ENCODE peak calls at places on chromosomes 16 and 17, in nine cellular contexts. J, N, A, B, D, P, Z, O and U are unnamed samples.

GRCh38 chr16:2156025-2156848 is 655 bp downstream of the TRAF7 start:
- DNase-seq in O (no peak), D (no peak), J (no peak), P (no peak), B (no peak), Z (peak; percentile 61), A (no peak), N (peak; percentile 59), U (no peak)

GRCh38 chr17:55576237-55576998 is 65.2 kb upstream of the SMIM36 start:
- DNase-seq in J (no peak), P (no peak), Z (peak; percentile 81), D (no peak), B (peak; percentile 34), O (peak; percentile 67), A (no peak), N (peak; percentile 16), U (no peak)

GRCh38 chr17:19317359-19318095 is 45.0 kb downstream of the B9D1 start:
- DNase-seq in A (peak; percentile 36), O (peak; percentile 85), P (peak; percentile 80), Z (no peak), D (peak; percentile 58), B (peak; percentile 88), N (peak; percentile 98), J (no peak), U (no peak)

GRCh38 chr17:80252871-80253270 is 7.8 kb upstream of the RNF213 start:
- DNase-seq in P (peak; percentile 84), A (peak; percentile 83), Z (peak; percentile 64), O (no peak), B (peak; percentile 54), J (no peak), N (peak; percentile 65), D (no peak), U (peak; percentile 72)

GRCh38 chr16:63789603-63790002 is 1332.3 kb downstream of the CDH11 start:
- DNase-seq in O (no peak), D (no peak), J (no peak), Z (no peak), P (no peak), A (no peak), N (peak; percentile 42), B (no peak), U (no peak)

GRCh38 chr16:89431158-89431584 is 59.2 kb downstream of the ANKRD11 start:
- DNase-seq in P (no peak), B (peak; percentile 42), N (no peak), O (no peak), D (no peak), Z (no peak), J (no peak), A (peak; percentile 50), U (no peak)

GRCh38 chr16:17125671-17126070 is 345.1 kb downstream of the XYLT1 start:
- DNase-seq in D (no peak), J (no peak), Z (peak; percentile 15), N (peak; percentile 38), A (no peak), B (no peak), P (no peak), O (no peak), U (no peak)

GRCh38 chr17:72587773-72588511 is 467.1 kb downstream of the SOX9 start:
- DNase-seq in O (no peak), B (no peak), N (no peak), D (no peak), J (no peak), A (no peak), Z (peak; percentile 65), P (no peak), U (no peak)

GRCh38 chr17:79980246-79981043 is 55.2 kb downstream of the TBC1D16 start:
- DNase-seq in A (no peak), P (no peak), J (no peak), N (no peak), B (no peak), Z (no peak), D (no peak), O (no peak), U (no peak)

GRCh38 chr16:5071341-5071680 is 332 bp upstream of the ALG1 start:
- DNase-seq in J (no peak), P (no peak), Z (no peak), O (no peak), B (no peak), N (no peak), D (no peak), A (no peak), U (no peak)
- H3K27ac ChIP-seq in J (peak overlapping the region; percentile 83), P (no peak overlapping the region), Z (peak overlapping the region; percentile 23), O (peak overlapping the region; percentile 79), B (peak overlapping the region; percentile 81), N (no peak overlapping the region), D (peak overlapping the region; percentile 88), A (peak overlapping the region; percentile 87), U (peak overlapping the region; percentile 80)

DNA sequence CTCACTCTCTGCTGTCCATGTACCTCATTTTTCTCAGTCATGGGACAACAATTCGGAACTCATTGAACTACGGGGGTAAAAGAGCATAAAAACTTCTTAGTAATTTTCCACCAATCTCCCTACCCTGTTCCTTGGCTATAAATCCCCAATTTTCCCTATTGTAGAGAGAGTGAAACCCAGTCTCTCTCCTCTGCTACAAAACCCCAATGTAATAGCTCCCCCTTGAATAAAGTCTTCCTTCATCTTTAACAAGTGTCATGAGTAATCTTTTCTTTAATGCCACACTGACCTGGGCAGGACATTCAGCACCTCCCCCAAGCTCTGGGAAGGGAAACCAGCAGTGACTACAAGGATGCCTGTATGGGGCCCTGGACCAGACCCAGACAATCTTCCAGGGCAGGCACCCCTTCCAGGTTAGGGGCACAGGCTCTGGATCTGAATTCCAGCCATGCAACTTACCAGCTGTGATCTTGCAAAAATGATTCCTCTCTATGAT is 10.2 kb upstream of the EIF1 start:
- DNase-seq in N (no peak), A (no peak), B (no peak), D (no peak), J (no peak), O (no peak), Z (peak; percentile 65), P (no peak), U (no peak)
- H3K4me3 ChIP-seq in N (no peak overlapping the region), A (peak overlapping the region; percentile 9), B (peak overlapping the region; percentile 40), D (no peak overlapping the region), J (peak overlapping the region; percentile 27), O (no peak overlapping the region), Z (peak overlapping the region; percentile 23), P (no peak overlapping the region), U (peak overlapping the region; percentile 52)

GRCh38 chr17:3916825-3917224 is 560 bp upstream of the P2RX1 start:
- DNase-seq in J (no peak), P (no peak), O (no peak), Z (no peak), D (no peak), A (no peak), B (no peak), N (no peak), U (no peak)
- H3K27ac ChIP-seq in J (no peak overlapping the region), P (no peak overlapping the region), O (peak overlapping the region; percentile 13), Z (no peak overlapping the region), D (no peak overlapping the region), A (peak overlapping the region; percentile 79), B (no peak overlapping the region), N (no peak overlapping the region), U (no peak overlapping the region)

GRCh38 chr17:48727415-48728175 is 955 bp downstream of the HOXB13 start:
- DNase-seq in O (no peak), A (no peak), J (no peak), B (no peak), Z (no peak), N (no peak), P (no peak), D (no peak), U (no peak)
- H3K4me3 ChIP-seq in O (no peak overlapping the region), A (no peak overlapping the region), J (peak overlapping the region; percentile 47), B (no peak overlapping the region), Z (no peak overlapping the region), N (no peak overlapping the region), P (no peak overlapping the region), D (no peak overlapping the region), U (no peak overlapping the region)

DNA sequence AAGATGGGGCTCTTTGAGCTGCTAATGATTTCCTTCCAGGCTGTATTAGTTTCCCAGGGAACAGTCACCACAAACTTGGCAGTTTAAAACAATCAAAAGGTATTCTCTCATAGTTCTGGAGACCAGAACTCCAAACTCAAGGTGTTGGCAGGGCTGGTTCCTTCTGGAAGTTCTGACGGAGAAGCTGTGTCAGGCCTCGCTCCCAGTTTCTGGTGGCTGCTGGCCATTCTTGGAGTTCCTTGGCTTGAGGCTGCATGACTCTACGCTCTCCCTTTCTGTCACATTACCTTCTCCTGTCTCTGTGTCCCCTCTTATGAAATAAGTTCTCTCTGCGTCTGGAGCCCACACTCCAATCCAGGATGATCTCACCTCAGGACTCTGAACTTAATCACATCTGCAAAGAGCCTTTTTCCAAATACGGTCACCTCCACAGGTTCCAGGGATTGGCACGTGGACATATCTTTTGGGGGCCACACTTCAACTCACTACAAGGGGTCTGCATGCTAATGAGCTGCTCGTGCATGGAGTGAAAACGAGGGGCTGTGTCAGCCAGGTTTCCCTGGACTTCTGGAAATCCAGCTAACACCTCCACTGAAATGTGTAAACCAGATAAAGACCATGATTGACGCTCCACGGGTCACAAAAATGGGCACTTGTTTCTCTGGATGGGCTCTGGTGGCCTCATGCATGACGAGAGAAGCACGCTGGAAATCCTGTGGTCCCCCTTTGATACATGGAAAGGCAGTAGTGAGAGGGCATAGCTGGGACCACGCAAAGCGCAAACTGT is 78.3 kb downstream of the DYNLRB2 start:
- DNase-seq in N (no peak), P (no peak), O (no peak), B (no peak), Z (no peak), A (no peak), D (no peak), J (no peak), U (no peak)
- H3K27ac ChIP-seq in N (no peak overlapping the region), P (no peak overlapping the region), O (no peak overlapping the region), B (no peak overlapping the region), Z (no peak overlapping the region), A (no peak overlapping the region), D (no peak overlapping the region), J (no peak overlapping the region), U (no peak overlapping the region)

DNA sequence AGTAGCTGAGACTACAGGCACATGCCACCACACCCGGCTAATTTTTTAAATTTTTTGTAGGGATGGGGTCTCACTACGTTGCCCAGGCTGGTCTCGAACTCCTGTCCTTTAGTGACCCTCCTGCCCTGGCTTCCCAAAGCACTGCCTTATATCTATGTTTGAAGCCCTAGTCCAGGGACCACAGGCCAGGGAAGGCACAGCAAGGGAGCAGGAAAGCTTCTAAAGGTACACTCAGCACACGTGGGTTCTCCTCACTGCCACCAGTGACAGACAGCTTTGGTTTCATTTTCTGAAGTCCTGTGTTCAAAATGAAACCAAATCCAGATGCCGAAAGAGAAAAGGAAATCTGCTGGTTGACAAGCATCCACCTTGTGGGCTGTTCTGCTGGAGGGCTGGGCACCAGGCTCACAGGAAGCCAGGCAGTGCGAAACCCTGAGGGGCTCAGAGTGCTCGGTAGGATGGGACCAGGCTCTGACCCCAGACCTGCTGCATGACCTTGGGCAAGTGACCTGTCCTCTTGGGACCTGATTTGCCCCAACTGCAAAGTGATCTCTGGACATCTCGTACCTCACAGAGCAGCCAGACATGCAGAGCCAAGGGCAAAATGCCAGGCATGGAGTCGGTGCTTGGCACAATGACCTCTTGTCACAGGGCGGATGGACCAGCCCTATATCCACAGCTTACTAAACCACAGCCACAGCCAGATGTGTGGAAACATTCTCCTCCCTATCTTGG is 2.7 kb upstream of the SOCS1 start:
- DNase-seq in J (no peak), P (no peak), A (peak; percentile 83), Z (no peak), N (no peak), O (peak; percentile 42), D (peak; percentile 16), B (peak; percentile 60), U (no peak)
- H3K4me3 ChIP-seq in J (peak overlapping the region; percentile 6), P (no peak overlapping the region), A (no peak overlapping the region), Z (no peak overlapping the region), N (no peak overlapping the region), O (no peak overlapping the region), D (no peak overlapping the region), B (peak overlapping the region; percentile 28), U (peak overlapping the region; percentile 4)